ENCODE peak calls at places on chromosomes 4 and X, in ten cellular contexts. C is left ventricle myocardium inferior, Q is OCI-LY7, S is cardiac muscle cell, B is thyroid gland, I is mucosa of descending colon, F is fibroblast of lung, L is uterus, T is GM23248, D is IMR-90. K is an unnamed sample.
A peak's percentile ranks its signal among the peaks of the same experiment; 100 is the strongest.

GRCh38 chr4:76307670-76308014 is 1.1 kb downstream of the STBD1 start:
- DNase-seq in B (peak; percentile 40), I (peak; percentile 48), Q (no peak), D (no peak), C (peak; percentile 51), F (no peak), T (peak; percentile 26), S (no peak), L (no peak), K (no peak)

GRCh38 chr4:26507286-26507685 is 17.0 kb upstream of the CCKAR start:
- DNase-seq in S (no peak), C (no peak), L (no peak), F (no peak), D (no peak), Q (no peak), T (no peak), B (no peak), I (no peak), K (no peak)

GRCh38 chr4:80197132-80197573 is at the start of gene PRDM8:
- DNase-seq in S (no peak), T (peak; percentile 61), I (no peak), Q (no peak), D (peak; percentile 73), C (no peak), F (no peak), L (no peak), B (no peak), K (peak; percentile 79)

GRCh38 chr4:48102303-48102702 is 31.7 kb downstream of the TXK start:
- DNase-seq in T (no peak), S (no peak), F (no peak), D (no peak), I (no peak), Q (peak; percentile 10), B (no peak), C (no peak), L (no peak), K (no peak)

GRCh38 chrX:70422886-70423336 is at the start of gene GDPD2:
- DNase-seq in B (peak; percentile 49), L (no peak), T (no peak), I (peak; percentile 47), F (peak; percentile 12), C (no peak), Q (no peak), D (no peak), S (peak; percentile 48), K (no peak)

GRCh38 chrX:9379697-9380551 is 84.9 kb upstream of the TBL1X start:
- DNase-seq in F (peak; percentile 16), B (no peak), Q (no peak), S (peak; percentile 17), C (no peak), T (peak; percentile 70), L (no peak), I (peak; percentile 48), D (peak; percentile 61), K (no peak)

GRCh38 chr4:102572452-102572851 is 71.3 kb downstream of the NFKB1 start:
- DNase-seq in T (no peak), D (no peak), Q (no peak), C (no peak), B (no peak), F (no peak), S (no peak), I (no peak), L (no peak), K (no peak)

GRCh38 chr4:8732681-8733243 is 138.9 kb downstream of the HMX1 start:
- DNase-seq in L (no peak), C (no peak), B (no peak), I (no peak), S (no peak), Q (no peak), D (no peak), F (no peak), T (no peak), K (no peak)

GRCh38 chrX:56765816-56766553 is 36.9 kb downstream of the NBDY start:
- DNase-seq in F (no peak), B (no peak), T (peak; percentile 50), I (no peak), C (no peak), L (no peak), D (no peak), Q (peak; percentile 14), S (peak; percentile 14), K (no peak)

GRCh38 chr4:185992585-185992984 is 76.4 kb upstream of the TLR3 start:
- DNase-seq in S (no peak), I (no peak), B (no peak), Q (no peak), L (no peak), T (no peak), F (no peak), C (no peak), D (no peak), K (no peak)

GRCh38 chrX:21384178-21384577 is 10.0 kb downstream of the CNKSR2 start:
- DNase-seq in B (no peak), L (no peak), I (no peak), S (no peak), F (no peak), T (no peak), D (no peak), Q (no peak), C (no peak), K (no peak)

GRCh38 chr4:173797296-173797695 is 267.3 kb upstream of the HAND2 start:
- DNase-seq in S (no peak), C (no peak), L (no peak), I (no peak), B (no peak), F (no peak), T (peak; percentile 5), D (peak; percentile 2), Q (no peak), K (no peak)

DNA sequence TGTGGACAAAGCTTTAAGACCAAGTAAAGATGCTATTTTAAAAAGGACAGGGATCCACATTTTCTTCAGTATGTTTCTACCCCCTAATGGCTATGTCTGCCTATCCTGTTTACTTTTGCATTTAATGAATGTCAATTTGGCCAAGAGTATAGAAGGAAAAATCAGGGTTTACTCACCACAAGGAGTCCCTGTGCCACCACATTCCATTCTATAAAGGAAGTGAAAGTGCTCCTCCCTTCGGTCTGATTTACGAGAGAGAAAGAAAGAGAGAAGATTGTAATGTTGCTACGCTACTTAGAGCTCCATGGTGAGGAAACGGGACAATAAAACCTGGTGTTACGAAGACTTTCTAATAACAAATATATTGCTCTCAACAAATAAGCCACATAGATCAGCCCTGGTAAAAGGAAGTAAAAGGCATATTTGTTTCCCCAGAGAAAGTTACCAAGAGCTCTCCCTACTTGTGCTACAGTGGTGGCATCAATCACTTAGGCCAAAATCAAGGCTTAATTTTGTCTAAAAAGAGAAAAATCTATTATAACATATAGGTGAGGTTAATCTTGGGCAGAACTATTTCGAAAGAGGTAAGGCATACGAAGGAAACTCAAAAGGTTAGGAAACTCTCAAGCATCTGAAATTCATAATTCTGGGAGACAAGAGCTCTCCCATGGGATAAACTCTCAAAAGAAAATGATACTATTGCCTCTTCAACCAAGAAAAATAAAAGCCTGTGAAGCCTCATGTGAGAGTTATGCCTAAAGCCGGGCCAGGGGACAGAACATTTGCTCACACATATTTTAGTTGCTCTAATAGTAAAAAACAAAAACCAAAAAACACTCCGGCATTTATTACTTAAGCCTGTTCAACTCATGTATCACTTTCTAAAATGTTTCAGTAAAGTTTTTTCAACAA is 29.5 kb downstream of the TAPT1 start:
- DNase-seq in C (no peak), B (no peak), S (peak; percentile 78), D (peak; percentile 65), I (peak; percentile 38), F (peak; percentile 74), T (peak; percentile 87), Q (no peak), L (no peak), K (no peak)
- H3K4me1 ChIP-seq in C (peaks cover 74% of the 10 kb centered on the region), B (peaks cover 4% of the 10 kb centered on the region), S (peaks cover 29% of the 10 kb centered on the region), D (no peaks in the 10 kb centered on the region), I (peaks cover 5% of the 10 kb centered on the region), F (no peaks in the 10 kb centered on the region), T (peaks cover 16% of the 10 kb centered on the region), Q (no peaks in the 10 kb centered on the region), L (no peaks in the 10 kb centered on the region), K (no peaks in the 10 kb centered on the region)

GRCh38 chr4:53476232-53477037 is 99.0 kb downstream of the FIP1L1 start:
- DNase-seq in B (no peak), Q (no peak), I (no peak), D (peak; percentile 98), L (no peak), C (no peak), T (peak; percentile 99), F (peak; percentile 97), S (peak; percentile 88), K (peak; percentile 80)
- H3K4me1 ChIP-seq in B (no peaks in the 10 kb centered on the region), Q (no peaks in the 10 kb centered on the region), I (no peaks in the 10 kb centered on the region), D (peaks cover 20% of the 10 kb centered on the region), L (no peaks in the 10 kb centered on the region), C (no peaks in the 10 kb centered on the region), T (peaks cover 62% of the 10 kb centered on the region), F (peaks cover 20% of the 10 kb centered on the region), S (no peaks in the 10 kb centered on the region), K (no peaks in the 10 kb centered on the region)

GRCh38 chrX:40087574-40088298 is 10.0 kb downstream of the BCOR start:
- DNase-seq in C (no peak), L (no peak), F (peak; percentile 55), D (peak; percentile 79), T (no peak), B (no peak), I (no peak), Q (no peak), S (no peak), K (no peak)

GRCh38 chrX:40090961-40091360 is 6.8 kb downstream of the BCOR start:
- DNase-seq in S (no peak), L (no peak), D (no peak), F (no peak), Q (no peak), T (no peak), I (no peak), C (no peak), B (no peak), K (peak; percentile 10)

GRCh38 chrX:40090050-40090804 is 7.5 kb downstream of the BCOR start:
- DNase-seq in S (peak; percentile 37), B (peak; percentile 77), C (peak; percentile 35), I (no peak), T (peak; percentile 49), F (no peak), D (no peak), Q (peak; percentile 27), L (peak; percentile 44), K (peak; percentile 84)

GRCh38 chrX:40088299-40088625 is 9.5 kb downstream of the BCOR start:
- DNase-seq in S (no peak), B (no peak), I (no peak), Q (no peak), T (no peak), D (no peak), C (no peak), L (no peak), F (no peak), K (no peak)

GRCh38 chrX:40088803-40089540 is 8.8 kb downstream of the BCOR start:
- DNase-seq in L (no peak), C (no peak), F (no peak), S (no peak), T (no peak), D (no peak), B (no peak), I (no peak), Q (no peak), K (no peak)
- H3K4me1 ChIP-seq in L (no peaks in the 10 kb centered on the region), C (peaks cover 66% of the 10 kb centered on the region), F (peaks cover 30% of the 10 kb centered on the region), S (peaks cover 72% of the 10 kb centered on the region), T (peaks cover 6% of the 10 kb centered on the region), D (peaks cover 22% of the 10 kb centered on the region), B (peaks cover 53% of the 10 kb centered on the region), I (peaks cover 24% of the 10 kb centered on the region), Q (peaks cover 90% of the 10 kb centered on the region), K (no peaks in the 10 kb centered on the region)

DNA sequence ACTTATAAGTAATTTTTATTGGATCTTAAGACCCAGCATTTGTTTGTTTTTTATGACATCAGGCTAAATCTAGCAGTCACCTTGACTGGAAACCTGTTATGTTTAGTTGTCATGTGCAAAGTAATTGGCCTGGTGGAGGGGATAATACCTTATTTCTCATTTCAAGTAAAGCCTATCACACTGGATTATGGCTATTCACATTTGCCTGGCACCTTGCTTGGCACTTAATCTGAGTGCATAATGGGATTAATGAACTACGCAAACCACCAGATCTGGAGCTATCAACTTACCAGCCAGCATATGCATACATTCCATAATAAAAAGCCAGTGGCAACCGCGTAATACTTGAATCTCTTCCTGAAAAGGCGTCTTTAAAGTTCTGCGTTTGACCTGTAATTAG is 23.2 kb downstream of the SLC7A11 start:
- DNase-seq in I (no peak), Q (no peak), F (no peak), L (no peak), T (no peak), S (no peak), B (no peak), D (no peak), C (no peak), K (no peak)
- H3K4me1 ChIP-seq in I (no peaks in the 10 kb centered on the region), Q (peaks cover 20% of the 10 kb centered on the region), F (peaks cover 5% of the 10 kb centered on the region), L (no peaks in the 10 kb centered on the region), T (peaks cover 29% of the 10 kb centered on the region), S (peaks cover 14% of the 10 kb centered on the region), B (peaks cover 10% of the 10 kb centered on the region), D (peaks cover 13% of the 10 kb centered on the region), C (peaks cover 17% of the 10 kb centered on the region), K (no peaks in the 10 kb centered on the region)